ENCODE peak calls at places on chromosomes 4 and X, in eight cellular contexts. V is transverse colon; W is occipital lobe; Z is ACHN; R is HEK293T; A is activated naive CD8-positive, alpha-beta T cell treated with anti-CD3 and anti-CD28 coated beads, Interleukin-2, amount 50 U/mL, for 16 hours; N is Panc1; G is nucleus accumbens. I is an unnamed sample.
A peak's percentile ranks its signal among the peaks of the same experiment; 100 is the strongest.

GRCh38 chr4:38385286-38386010 is 278.6 kb upstream of the KLF3 start:
- DNase-seq in V (no peak), W (no peak), Z (peak; percentile 62), R (no peak), A (no peak), N (no peak), G (no peak), I (no peak)

GRCh38 chr4:55758570-55758969 is 61.0 kb upstream of the EXOC1L start:
- DNase-seq in V (peak; percentile 16), W (no peak), Z (no peak), R (no peak), A (no peak), N (no peak), G (no peak), I (no peak)

GRCh38 chrX:20317873-20318272 is 51.2 kb upstream of the RPS6KA3 start:
- DNase-seq in V (no peak), W (no peak), Z (no peak), R (no peak), A (no peak), N (no peak), G (no peak), I (no peak)

GRCh38 chr4:178322524-178323183 is 880.4 kb upstream of the AGA start:
- DNase-seq in V (no peak), W (no peak), Z (no peak), R (no peak), A (no peak), N (no peak), G (no peak), I (no peak)

GRCh38 chrX:8374041-8374825 is 90.4 kb upstream of the VCX3B start:
- DNase-seq in V (no peak), W (no peak), Z (no peak), R (no peak), A (no peak), N (no peak), G (no peak), I (no peak)

GRCh38 chrX:150146271-150146888 is 208.1 kb upstream of the EOLA2 start:
- DNase-seq in V (no peak), W (no peak), Z (no peak), R (no peak), A (no peak), N (no peak), G (no peak), I (no peak)

GRCh38 chrX:130114141-130114561 is 3.9 kb upstream of the ELF4 start:
- DNase-seq in V (no peak), W (no peak), Z (peak; percentile 7), R (no peak), A (no peak), N (no peak), G (no peak), I (no peak)

GRCh38 chr4:165440415-165440882 is 61.6 kb downstream of the CPE start:
- DNase-seq in V (no peak), W (no peak), Z (no peak), R (no peak), A (no peak), N (no peak), G (no peak), I (no peak)

GRCh38 chr4:74426101-74426500 is 18.8 kb upstream of the AREG start:
- DNase-seq in V (no peak), W (no peak), Z (no peak), R (no peak), A (no peak), N (no peak), G (no peak), I (no peak)

GRCh38 chr4:150987204-150987603 is 27.9 kb downstream of the LRBA start:
- DNase-seq in V (no peak), W (no peak), Z (no peak), R (no peak), A (no peak), N (no peak), G (no peak), I (no peak)

GRCh38 chr4:72341432-72341820 is 227.6 kb downstream of the ADAMTS3 start:
- DNase-seq in V (no peak), W (no peak), Z (no peak), R (no peak), A (no peak), N (no peak), G (no peak), I (no peak)

GRCh38 chr4:79331126-79331876 is 5.4 kb upstream of the NAA11 start:
- DNase-seq in V (no peak), W (no peak), Z (no peak), R (no peak), A (no peak), N (no peak), G (no peak), I (no peak)

GRCh38 chrX:152810403-152810802 is 20.2 kb downstream of the CETN2 start:
- DNase-seq in V (no peak), W (no peak), Z (no peak), R (no peak), A (no peak), N (no peak), G (no peak), I (no peak)

GRCh38 chrX:122625239-122625638 is 558.8 kb upstream of the GRIA3 start:
- DNase-seq in V (no peak), W (no peak), Z (no peak), R (no peak), A (no peak), N (no peak), G (no peak), I (no peak)

GRCh38 chr4:102823464-102823863 is 3.9 kb downstream of the UBE2D3 start:
- DNase-seq in V (no peak), W (no peak), Z (no peak), R (no peak), A (no peak), N (no peak), G (no peak), I (no peak)

GRCh38 chrX:67207912-67208311 is 335.9 kb upstream of the AR start:
- DNase-seq in V (no peak), W (no peak), Z (no peak), R (no peak), A (no peak), N (no peak), G (no peak), I (no peak)

GRCh38 chr4:45317276-45317675 is 590.9 kb upstream of the GNPDA2 start:
- DNase-seq in V (no peak), W (no peak), Z (no peak), R (no peak), A (no peak), N (no peak), G (no peak), I (no peak)

GRCh38 chr4:30808266-30808665 is 88.1 kb downstream of the PCDH7 start:
- DNase-seq in V (no peak), W (no peak), Z (no peak), R (no peak), A (no peak), N (no peak), G (no peak), I (no peak)

GRCh38 chr4:39054497-39054896 is 7.5 kb upstream of the KLHL5 start:
- DNase-seq in V (no peak), W (no peak), Z (no peak), R (no peak), A (no peak), N (no peak), G (no peak), I (no peak)

GRCh38 chr4:3160325-3160915 is 85.9 kb downstream of the HTT start:
- DNase-seq in V (no peak), W (no peak), Z (no peak), R (no peak), A (no peak), N (no peak), G (no peak), I (no peak)

I was measured in activated T-cell treated with anti-CD3 and anti-CD28 coated beads, Interleukin-2, amount 50 U/mL, for 1 hour.